ENCODE peak calls at places on chromosomes 13 and 19, in ten cellular contexts. One of them, this sample, is unnamed.

GRCh38 chr19:2578911-2579677 is 103.2 kb downstream of the GADD45B start:
- DNase-seq in HS-27A: peak
- DNase-seq in H1: peak
- DNase-seq in GOT3: peak
- DNase-seq in stimulated activated CD4-positive, alpha-beta T cell treated with anti-CD3 and anti-CD28 coated beads, Interleukin-1b, Interleukin-23, amount 100 ng/mL, for 24 hours: peak
- DNase-seq in T follicular helper cell: peak
- DNase-seq in thoracic aorta: peak
- DNase-seq in stimulated activated CD8-positive, alpha-beta memory T cell treated with anti-CD3 and anti-CD28 coated beads, Interleukin-7, amount 100 ng/mL, for 24 hours: no peak
- DNase-seq in heart right ventricle: peak
- DNase-seq in SW 1271: peak
- DNase-seq in this sample: no peak

GRCh38 chr13:98780451-98780850 is 28.0 kb upstream of the SLC15A1 start:
- DNase-seq in HS-27A: no peak
- DNase-seq in H1: no peak
- DNase-seq in GOT3: no peak
- DNase-seq in stimulated activated CD4-positive, alpha-beta T cell treated with anti-CD3 and anti-CD28 coated beads, Interleukin-1b, Interleukin-23, amount 100 ng/mL, for 24 hours: no peak
- DNase-seq in T follicular helper cell: no peak
- DNase-seq in thoracic aorta: no peak
- DNase-seq in stimulated activated CD8-positive, alpha-beta memory T cell treated with anti-CD3 and anti-CD28 coated beads, Interleukin-7, amount 100 ng/mL, for 24 hours: no peak
- DNase-seq in heart right ventricle: no peak
- DNase-seq in SW 1271: no peak
- DNase-seq in this sample: no peak

GRCh38 chr13:75798353-75799245 is 162.5 kb downstream of the LMO7 start:
- DNase-seq in HS-27A: no peak
- DNase-seq in H1: no peak
- DNase-seq in GOT3: no peak
- DNase-seq in stimulated activated CD4-positive, alpha-beta T cell treated with anti-CD3 and anti-CD28 coated beads, Interleukin-1b, Interleukin-23, amount 100 ng/mL, for 24 hours: no peak
- DNase-seq in T follicular helper cell: no peak
- DNase-seq in thoracic aorta: no peak
- DNase-seq in stimulated activated CD8-positive, alpha-beta memory T cell treated with anti-CD3 and anti-CD28 coated beads, Interleukin-7, amount 100 ng/mL, for 24 hours: no peak
- DNase-seq in heart right ventricle: no peak
- DNase-seq in SW 1271: peak
- DNase-seq in this sample: no peak

GRCh38 chr19:3556978-3557460 is 367 bp downstream of the MFSD12 start:
- DNase-seq in HS-27A: no peak
- DNase-seq in H1: no peak
- DNase-seq in GOT3: no peak
- DNase-seq in stimulated activated CD4-positive, alpha-beta T cell treated with anti-CD3 and anti-CD28 coated beads, Interleukin-1b, Interleukin-23, amount 100 ng/mL, for 24 hours: peak
- DNase-seq in T follicular helper cell: peak
- DNase-seq in thoracic aorta: no peak
- DNase-seq in stimulated activated CD8-positive, alpha-beta memory T cell treated with anti-CD3 and anti-CD28 coated beads, Interleukin-7, amount 100 ng/mL, for 24 hours: peak
- DNase-seq in heart right ventricle: no peak
- DNase-seq in SW 1271: no peak
- DNase-seq in this sample: no peak

GRCh38 chr13:66530686-66531085 is 699.5 kb downstream of the PCDH9 start:
- DNase-seq in HS-27A: no peak
- DNase-seq in H1: no peak
- DNase-seq in GOT3: no peak
- DNase-seq in stimulated activated CD4-positive, alpha-beta T cell treated with anti-CD3 and anti-CD28 coated beads, Interleukin-1b, Interleukin-23, amount 100 ng/mL, for 24 hours: no peak
- DNase-seq in T follicular helper cell: no peak
- DNase-seq in thoracic aorta: no peak
- DNase-seq in stimulated activated CD8-positive, alpha-beta memory T cell treated with anti-CD3 and anti-CD28 coated beads, Interleukin-7, amount 100 ng/mL, for 24 hours: no peak
- DNase-seq in heart right ventricle: no peak
- DNase-seq in SW 1271: no peak
- DNase-seq in this sample: no peak

GRCh38 chr13:97911311-97912138 is 42.0 kb upstream of the IPO5 start:
- DNase-seq in HS-27A: no peak
- DNase-seq in H1: no peak
- DNase-seq in GOT3: no peak
- DNase-seq in stimulated activated CD4-positive, alpha-beta T cell treated with anti-CD3 and anti-CD28 coated beads, Interleukin-1b, Interleukin-23, amount 100 ng/mL, for 24 hours: no peak
- DNase-seq in T follicular helper cell: no peak
- DNase-seq in thoracic aorta: no peak
- DNase-seq in stimulated activated CD8-positive, alpha-beta memory T cell treated with anti-CD3 and anti-CD28 coated beads, Interleukin-7, amount 100 ng/mL, for 24 hours: no peak
- DNase-seq in heart right ventricle: no peak
- DNase-seq in SW 1271: no peak
- DNase-seq in this sample: no peak

GRCh38 chr13:92074658-92075057 is 676.2 kb downstream of the GPC5 start:
- DNase-seq in HS-27A: no peak
- DNase-seq in H1: no peak
- DNase-seq in GOT3: no peak
- DNase-seq in stimulated activated CD4-positive, alpha-beta T cell treated with anti-CD3 and anti-CD28 coated beads, Interleukin-1b, Interleukin-23, amount 100 ng/mL, for 24 hours: no peak
- DNase-seq in T follicular helper cell: no peak
- DNase-seq in thoracic aorta: no peak
- DNase-seq in stimulated activated CD8-positive, alpha-beta memory T cell treated with anti-CD3 and anti-CD28 coated beads, Interleukin-7, amount 100 ng/mL, for 24 hours: no peak
- DNase-seq in heart right ventricle: no peak
- DNase-seq in SW 1271: no peak
- DNase-seq in this sample: no peak

GRCh38 chr13:38202730-38203129 is 146.9 kb upstream of the UFM1 start:
- DNase-seq in HS-27A: no peak
- DNase-seq in H1: no peak
- DNase-seq in GOT3: no peak
- DNase-seq in stimulated activated CD4-positive, alpha-beta T cell treated with anti-CD3 and anti-CD28 coated beads, Interleukin-1b, Interleukin-23, amount 100 ng/mL, for 24 hours: no peak
- DNase-seq in T follicular helper cell: no peak
- DNase-seq in thoracic aorta: no peak
- DNase-seq in stimulated activated CD8-positive, alpha-beta memory T cell treated with anti-CD3 and anti-CD28 coated beads, Interleukin-7, amount 100 ng/mL, for 24 hours: no peak
- DNase-seq in heart right ventricle: no peak
- DNase-seq in SW 1271: no peak
- DNase-seq in this sample: no peak

GRCh38 chr19:46357846-46358583 is 11.1 kb downstream of the PPP5C start:
- DNase-seq in HS-27A: peak
- DNase-seq in H1: no peak
- DNase-seq in GOT3: no peak
- DNase-seq in stimulated activated CD4-positive, alpha-beta T cell treated with anti-CD3 and anti-CD28 coated beads, Interleukin-1b, Interleukin-23, amount 100 ng/mL, for 24 hours: no peak
- DNase-seq in T follicular helper cell: no peak
- DNase-seq in thoracic aorta: no peak
- DNase-seq in stimulated activated CD8-positive, alpha-beta memory T cell treated with anti-CD3 and anti-CD28 coated beads, Interleukin-7, amount 100 ng/mL, for 24 hours: no peak
- DNase-seq in heart right ventricle: no peak
- DNase-seq in SW 1271: no peak
- DNase-seq in this sample: no peak

GRCh38 chr19:40143612-40144011 is 47.6 kb upstream of the MAP3K10 start:
- DNase-seq in HS-27A: no peak
- DNase-seq in H1: no peak
- DNase-seq in GOT3: no peak
- DNase-seq in stimulated activated CD4-positive, alpha-beta T cell treated with anti-CD3 and anti-CD28 coated beads, Interleukin-1b, Interleukin-23, amount 100 ng/mL, for 24 hours: no peak
- DNase-seq in T follicular helper cell: no peak
- DNase-seq in thoracic aorta: no peak
- DNase-seq in stimulated activated CD8-positive, alpha-beta memory T cell treated with anti-CD3 and anti-CD28 coated beads, Interleukin-7, amount 100 ng/mL, for 24 hours: no peak
- DNase-seq in heart right ventricle: peak
- DNase-seq in SW 1271: no peak
- DNase-seq in this sample: no peak